ENCODE peak calls at places on chromosomes 3 and 15, in ten cellular contexts. C is naive thymus-derived CD4-positive, alpha-beta T cell; S is A549; F is SK-N-SH; O is neural progenitor cell; L is left ventricle myocardium inferior; I is NT2/D1; Q is endodermal cell; D is thoracic aorta; N is adipocyte. J is an unnamed sample. For H3K9me3, the result is how much of the 10 kb centered on the place peaks cover.

GRCh38 chr15:43893956-43894355 is 67.2 kb downstream of the WDR76 start:
- DNase-seq in N (no peak), D (no peak), L (peak), I (no peak), F (peak), Q (no peak), C (no peak), S (no peak), O (no peak), J (no peak)

GRCh38 chr15:90315276-90315982 is 36.7 kb upstream of the ZNF774 start:
- DNase-seq in O (no peak), L (peak), F (no peak), D (peak), Q (no peak), S (no peak), N (peak), I (no peak), C (no peak), J (no peak)

GRCh38 chr3:195094211-195094921 is 176.6 kb downstream of the XXYLT1 start:
- DNase-seq in F (no peak), I (no peak), N (peak), L (peak), C (no peak), S (no peak), O (no peak), D (no peak), Q (no peak), J (no peak)

GRCh38 chr15:42371125-42371524 is 11.8 kb downstream of the CAPN3 start:
- DNase-seq in D (no peak), Q (no peak), F (no peak), O (no peak), I (no peak), S (no peak), C (no peak), L (no peak), N (peak), J (no peak)

GRCh38 chr3:19110335-19110734 is 38.0 kb upstream of the KCNH8 start:
- DNase-seq in L (no peak), S (no peak), N (no peak), Q (no peak), C (no peak), O (no peak), F (no peak), D (no peak), I (no peak), J (no peak)

GRCh38 chr3:150723946-150724345 is 20.2 kb upstream of the ERICH6 start:
- DNase-seq in N (no peak), S (no peak), O (no peak), L (no peak), C (no peak), I (no peak), F (no peak), Q (no peak), D (no peak), J (no peak)

GRCh38 chr3:189712906-189713483 is 81.8 kb downstream of the TP63 start:
- DNase-seq in L (no peak), I (no peak), D (no peak), O (no peak), S (no peak), N (peak), F (no peak), C (no peak), Q (no peak), J (no peak)

GRCh38 chr3:66322436-66322835 is 101.6 kb downstream of the SLC25A26 start:
- DNase-seq in S (no peak), N (peak), F (no peak), Q (no peak), D (no peak), I (no peak), O (no peak), C (no peak), L (no peak), J (no peak)

GRCh38 chr3:157618075-157618760 is 115.0 kb upstream of the VEPH1 start:
- DNase-seq in Q (no peak), C (no peak), S (peak), L (no peak), F (peak), I (peak), O (peak), D (no peak), N (peak), J (peak)

GRCh38 chr3:126419151-126419703 is 24.5 kb downstream of the CFAP100 start:
- DNase-seq in N (no peak), D (no peak), I (no peak), Q (peak), L (no peak), O (no peak), F (peak), S (no peak), C (no peak), J (no peak)

GRCh38 chr15:74413350-74414080 is 20.2 kb downstream of the SEMA7A start:
- DNase-seq in C (no peak), O (no peak), D (no peak), L (no peak), N (no peak), S (no peak), F (no peak), I (no peak), Q (no peak), J (no peak)

GRCh38 chr3:184663756-184664155 is 48.1 kb downstream of the MAGEF1 start:
- DNase-seq in I (no peak), L (no peak), F (no peak), N (no peak), O (no peak), C (no peak), D (no peak), Q (peak), S (no peak), J (no peak)

GRCh38 chr3:3178498-3179328 is 778 bp downstream of the CRBN start:
- DNase-seq in L (no peak), O (no peak), D (no peak), N (no peak), F (no peak), Q (no peak), S (no peak), C (no peak), I (no peak), J (no peak)

GRCh38 chr3:46998121-46998851 is 18.8 kb downstream of the NBEAL2 start:
- DNase-seq in F (peak), L (peak), O (peak), C (peak), S (peak), N (peak), Q (peak), I (peak), D (no peak), J (peak)

GRCh38 chr15:87733005-87733404 is 523.5 kb downstream of the NTRK3 start:
- DNase-seq in I (no peak), D (no peak), O (no peak), F (no peak), S (no peak), Q (no peak), L (no peak), N (peak), C (no peak), J (no peak)

GRCh38 chr15:96978937-96979473 is 648.5 kb downstream of the NR2F2 start:
- DNase-seq in D (no peak), C (no peak), L (no peak), O (no peak), N (no peak), F (no peak), I (no peak), Q (no peak), S (no peak), J (no peak)
- H3K9me3 ChIP-seq in D (under half), C (under half), L (under half), O (under half), N (under half), F (under half), I (under half), Q (under half), S (under half), J (under half)

DNA sequence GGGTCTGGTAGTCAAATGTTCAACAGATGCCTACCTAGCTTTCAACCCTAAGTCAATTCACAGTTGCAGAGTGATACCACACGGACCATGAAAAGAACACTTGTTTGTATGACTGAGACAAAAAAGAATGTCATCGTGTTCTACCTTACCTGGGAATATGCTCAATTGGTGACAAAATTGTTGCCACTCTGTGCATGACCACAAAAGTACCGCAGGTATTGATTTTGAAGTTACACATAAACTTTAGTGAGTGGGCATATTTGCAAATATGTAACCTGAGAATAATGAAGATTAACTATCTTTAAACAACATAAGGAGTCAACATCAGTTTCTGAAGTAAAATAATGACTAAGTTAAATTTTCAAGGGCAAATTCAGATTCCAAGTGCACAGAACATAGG is 53.4 kb upstream of the SNRPN start:
- DNase-seq in N (no peak), O (no peak), Q (no peak), C (no peak), I (no peak), F (no peak), D (no peak), S (no peak), L (no peak), J (no peak)
- H3K9me3 ChIP-seq in N (under half), O (under half), Q (under half), C (under half), I (under half), F (under half), D (under half), S (under half), L (under half), J (under half)

DNA sequence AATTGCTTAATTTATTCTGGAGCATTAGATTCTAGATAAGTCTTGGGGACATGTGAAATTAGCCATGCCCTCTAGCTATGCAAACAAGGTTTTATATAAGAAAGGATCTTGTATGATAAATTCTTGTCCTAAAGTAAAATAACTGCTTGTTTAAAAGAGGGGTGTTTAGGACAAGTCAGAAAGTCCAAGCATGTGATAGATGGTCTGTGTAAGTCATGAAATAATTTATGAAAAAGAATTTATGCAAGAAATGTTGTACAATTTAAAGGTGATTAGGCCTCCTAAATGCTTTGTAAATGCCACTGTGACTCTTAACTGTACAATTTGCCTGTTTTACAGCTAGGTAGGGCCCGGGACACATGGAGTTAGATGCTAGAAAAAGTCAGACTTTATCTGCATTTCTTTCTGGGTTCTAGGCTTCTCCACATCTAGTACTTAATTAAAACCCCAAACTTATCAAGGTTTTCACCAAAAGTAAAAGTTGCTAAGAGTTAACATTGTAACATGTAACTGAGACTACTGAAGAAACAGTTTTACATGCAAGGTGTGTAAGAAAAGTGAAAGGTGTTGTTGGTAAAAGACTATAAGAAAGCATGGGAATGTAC is 13.2 kb downstream of the LINS1 start:
- DNase-seq in S (no peak), L (no peak), O (peak), I (no peak), N (no peak), F (no peak), C (no peak), D (no peak), Q (no peak), J (peak)
- H3K9me3 ChIP-seq in S (under half), L (under half), O (under half), I (half or more), N (under half), F (under half), C (under half), D (under half), Q (half or more), J (under half)

GRCh38 chr15:25065286-25065685 is 110.5 kb downstream of the SNRPN start:
- DNase-seq in D (no peak), O (no peak), L (no peak), Q (no peak), I (no peak), S (no peak), F (no peak), N (no peak), C (no peak), J (no peak)
- H3K9me3 ChIP-seq in D (half or more), O (under half), L (half or more), Q (half or more), I (half or more), S (half or more), F (under half), N (half or more), C (half or more), J (half or more)

DNA sequence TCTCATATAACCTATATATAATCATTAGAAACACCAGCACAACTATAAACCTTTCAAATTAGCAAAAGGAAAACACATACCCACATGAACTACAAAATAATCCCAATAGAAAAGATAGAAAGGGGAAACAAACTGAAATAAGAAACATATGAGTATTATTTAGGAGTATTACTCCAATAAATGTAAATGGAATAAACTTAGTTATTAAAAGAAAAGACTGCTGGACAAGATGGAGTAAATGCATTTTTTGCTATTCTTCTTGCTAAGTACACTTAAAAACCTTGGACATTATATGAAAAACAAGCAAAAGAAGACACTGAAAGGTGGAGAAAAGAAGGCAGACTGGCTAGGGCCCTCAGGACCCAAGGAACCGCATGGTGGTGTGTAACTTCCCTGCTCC is 43.5 kb upstream of the ADAMTS17 start:
- DNase-seq in O (no peak), Q (no peak), I (no peak), S (no peak), D (no peak), F (no peak), C (no peak), N (no peak), L (no peak), J (no peak)
- H3K9me3 ChIP-seq in O (under half), Q (under half), I (half or more), S (under half), D (under half), F (under half), C (under half), N (under half), L (half or more), J (under half)